ENCODE peak calls at places on chromosomes 3 and 15, in eight cellular contexts. J is IMR-90, G is foreskin fibroblast, A is cardiac muscle cell, D is epithelial cell of esophagus, V is AG09309, T is esophagus squamous epithelium, N is AG04450. E is an unnamed sample.

GRCh38 chr3:110420158-110420641 is 651.4 kb upstream of the NECTIN3 start:
- DNase-seq in J (peak; percentile 90), G (peak; percentile 72), A (no peak), D (peak; percentile 52), V (peak; percentile 65), T (no peak), N (peak; percentile 55), E (no peak)

GRCh38 chr3:56368860-56369259 is 99.4 kb downstream of the ERC2 start:
- DNase-seq in J (no peak), G (no peak), A (no peak), D (no peak), V (no peak), T (no peak), N (no peak), E (no peak)

GRCh38 chr15:79680721-79681120 is 216.1 kb downstream of the MTHFS start:
- DNase-seq in J (peak; percentile 88), G (peak; percentile 83), A (no peak), D (peak; percentile 87), V (peak; percentile 41), T (no peak), N (peak; percentile 46), E (no peak)

GRCh38 chr15:38257676-38258075 is 5.0 kb downstream of the SPRED1 start:
- DNase-seq in J (no peak), G (no peak), A (no peak), D (peak; percentile 21), V (no peak), T (no peak), N (no peak), E (no peak)

GRCh38 chr3:188421836-188422540 is 268.0 kb downstream of the LPP start:
- DNase-seq in J (no peak), G (no peak), A (no peak), D (no peak), V (no peak), T (no peak), N (no peak), E (no peak)

GRCh38 chr3:121660356-121661171 is at the start of gene HCLS1:
- DNase-seq in J (no peak), G (peak; percentile 33), A (no peak), D (peak; percentile 20), V (no peak), T (peak; percentile 5), N (no peak), E (no peak)

GRCh38 chr3:71784914-71785593 is at the start of gene PROK2:
- DNase-seq in J (no peak), G (no peak), A (peak; percentile 56), D (no peak), V (no peak), T (no peak), N (no peak), E (no peak)

GRCh38 chr15:38212759-38213158 is 39.9 kb upstream of the SPRED1 start:
- DNase-seq in J (no peak), G (no peak), A (no peak), D (no peak), V (no peak), T (no peak), N (no peak), E (no peak)

GRCh38 chr3:112124901-112125607 is 8.0 kb downstream of the GCSAM start:
- DNase-seq in J (no peak), G (no peak), A (no peak), D (no peak), V (no peak), T (no peak), N (no peak), E (no peak)

GRCh38 chr3:57956119-57956832 is 51.9 kb upstream of the FLNB start:
- DNase-seq in J (peak; percentile 94), G (peak; percentile 80), A (no peak), D (peak; percentile 96), V (peak; percentile 96), T (no peak), N (peak; percentile 76), E (no peak)

GRCh38 chr3:192915306-192915705 is 2.4 kb downstream of the MB21D2 start:
- DNase-seq in J (peak; percentile 68), G (peak; percentile 55), A (peak; percentile 41), D (peak; percentile 21), V (peak; percentile 38), T (no peak), N (no peak), E (no peak)

GRCh38 chr3:170565495-170565894 is 20.4 kb downstream of the SLC7A14 start:
- DNase-seq in J (no peak), G (no peak), A (no peak), D (no peak), V (no peak), T (no peak), N (no peak), E (no peak)

GRCh38 chr3:87358066-87358465 is 81.7 kb upstream of the POU1F1 start:
- DNase-seq in J (no peak), G (no peak), A (no peak), D (peak; percentile 26), V (no peak), T (no peak), N (no peak), E (no peak)

GRCh38 chr15:51735611-51736010 is 1.8 kb downstream of the LYSMD2 start:
- DNase-seq in J (no peak), G (no peak), A (no peak), D (no peak), V (no peak), T (no peak), N (no peak), E (no peak)

GRCh38 chr3:106332884-106333283 is 464.1 kb upstream of the CBLB start:
- DNase-seq in J (peak; percentile 10), G (no peak), A (no peak), D (peak; percentile 82), V (no peak), T (no peak), N (no peak), E (no peak)

GRCh38 chr3:180980612-180981011 is 8.9 kb downstream of the DNAJC19 start:
- DNase-seq in J (peak; percentile 64), G (no peak), A (peak; percentile 18), D (no peak), V (no peak), T (no peak), N (peak; percentile 8), E (no peak)

GRCh38 chr3:14486460-14486859 is 53.7 kb downstream of the GRIP2 start:
- DNase-seq in J (no peak), G (no peak), A (no peak), D (no peak), V (no peak), T (no peak), N (no peak), E (no peak)
- H3K4me3 ChIP-seq in J (no peak overlapping the region), G (no peak overlapping the region), A (no peak overlapping the region), D (no peak overlapping the region), V (no peak overlapping the region), T (no peak overlapping the region), N (no peak overlapping the region), E (no peak overlapping the region)

GRCh38 chr15:56987286-56987685 is 68.8 kb downstream of the TCF12 start:
- DNase-seq in J (no peak), G (no peak), A (no peak), D (no peak), V (no peak), T (no peak), N (no peak), E (no peak)

GRCh38 chr15:56985871-56986270 is 67.4 kb downstream of the TCF12 start:
- DNase-seq in J (no peak), G (no peak), A (no peak), D (no peak), V (no peak), T (no peak), N (no peak), E (no peak)

GRCh38 chr15:56991017-56991416 is 72.6 kb downstream of the TCF12 start:
- DNase-seq in J (no peak), G (no peak), A (no peak), D (no peak), V (no peak), T (no peak), N (no peak), E (no peak)

GRCh38 chr15:56988219-56988618 is 69.8 kb downstream of the TCF12 start:
- DNase-seq in J (no peak), G (no peak), A (no peak), D (peak; percentile 43), V (no peak), T (no peak), N (no peak), E (no peak)

GRCh38 chr15:56989411-56989924 is 71.0 kb downstream of the TCF12 start:
- DNase-seq in J (peak; percentile 17), G (no peak), A (peak; percentile 12), D (no peak), V (no peak), T (no peak), N (no peak), E (peak; percentile 41)
- TF ChIP-seq CTCF in J (no peak), G (no peak), A (no peak), D (no peak), V (no peak), T (no peak), N (no peak), E (no peak)

GRCh38 chr15:25862469-25863066 is 559 bp downstream of the ATP10A start:
- DNase-seq in J (no peak), G (no peak), A (peak; percentile 24), D (peak; percentile 69), V (no peak), T (no peak), N (no peak), E (peak; percentile 71)

GRCh38 chr15:25858952-25859760 is 4.0 kb downstream of the ATP10A start:
- DNase-seq in J (no peak), G (no peak), A (no peak), D (no peak), V (no peak), T (no peak), N (no peak), E (no peak)

GRCh38 chr15:25859838-25860645 is 3.1 kb downstream of the ATP10A start:
- DNase-seq in J (no peak), G (no peak), A (no peak), D (no peak), V (no peak), T (no peak), N (no peak), E (peak; percentile 96)

GRCh38 chr15:25862087-25862468 is 1.0 kb downstream of the ATP10A start:
- DNase-seq in J (peak; percentile 33), G (no peak), A (no peak), D (no peak), V (no peak), T (no peak), N (no peak), E (no peak)

GRCh38 chr15:25860885-25861866 is 2.0 kb downstream of the ATP10A start:
- DNase-seq in J (no peak), G (no peak), A (no peak), D (no peak), V (no peak), T (no peak), N (no peak), E (no peak)
- H3K4me3 ChIP-seq in J (peak overlapping the region; percentile 84), G (peak overlapping the region; percentile 78), A (no peak overlapping the region), D (no peak overlapping the region), V (peak overlapping the region; percentile 85), T (peak overlapping the region; percentile 67), N (peak overlapping the region; percentile 73), E (no peak overlapping the region)

DNA sequence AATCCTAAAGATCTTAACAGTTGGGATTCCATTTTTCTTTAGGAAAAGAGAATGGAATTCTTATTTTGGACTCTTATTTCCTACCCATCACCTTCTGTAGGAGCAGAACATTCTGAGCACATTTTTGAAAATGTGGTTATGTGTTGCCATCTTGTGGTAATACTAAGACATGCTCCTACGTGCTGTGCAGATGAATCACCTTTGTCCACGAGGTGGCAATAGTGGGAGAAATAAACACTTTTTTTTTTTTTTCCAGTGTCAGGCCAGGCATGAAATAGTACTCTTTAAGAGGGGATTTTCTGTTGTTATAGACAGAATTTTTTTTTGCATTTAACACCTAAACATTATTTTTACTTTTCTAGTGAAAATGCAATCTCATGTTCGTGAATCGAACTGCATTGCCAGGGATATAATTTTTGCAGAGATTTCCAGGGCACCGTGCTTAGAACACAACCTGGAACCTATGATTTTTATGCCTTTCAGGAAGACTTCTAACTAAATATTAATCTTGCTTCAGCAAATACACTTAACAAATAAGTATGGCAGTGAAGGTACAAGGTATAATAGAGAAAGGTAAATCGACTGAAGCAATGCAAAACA is 196.6 kb downstream of the GAP43 start:
- DNase-seq in J (peak; percentile 90), G (peak; percentile 71), A (peak; percentile 88), D (peak; percentile 85), V (peak; percentile 69), T (peak; percentile 8), N (peak; percentile 74), E (peak; percentile 56)
- TF ChIP-seq CTCF in J (peak; percentile 100), G (peak; percentile 97), A (peak; percentile 99), D (peak; percentile 99), V (peak; percentile 86), T (peak; percentile 83), N (peak; percentile 96), E (peak; percentile 100)